ENCODE peak calls at places on chromosomes 5 and 9, in six cellular contexts. Y is T follicular helper cell, Q is SHP77 treated with DMSO at 0.1 percent for 48 hours, P is stomach, S is left lung, F is dorsolateral prefrontal cortex. N is an unnamed sample.
A peak's percentile ranks its signal among the peaks of the same experiment; 100 is the strongest.

GRCh38 chr9:111957856-111958631 is 61.4 kb downstream of the UGCG start:
- DNase-seq in F (no peak), Q (no peak), S (no peak), Y (no peak), P (no peak), N (no peak)

GRCh38 chr5:158223054-158223453 is 364.1 kb upstream of the CLINT1 start:
- DNase-seq in Q (no peak), Y (no peak), P (no peak), S (no peak), F (no peak), N (no peak)

GRCh38 chr5:72954389-72954788 is 1.5 kb upstream of the FCHO2 start:
- DNase-seq in Q (no peak), Y (no peak), S (no peak), F (no peak), P (no peak), N (no peak)

GRCh38 chr9:68844196-68844595 is 139.2 kb downstream of the PIP5K1B start:
- DNase-seq in Y (no peak), S (no peak), Q (no peak), F (no peak), P (no peak), N (no peak)

GRCh38 chr5:34919077-34919476 is 3.6 kb downstream of the BRIX1 start:
- DNase-seq in F (no peak), P (no peak), Q (no peak), Y (no peak), S (no peak), N (no peak)

GRCh38 chr9:83959061-83959460 is 21.0 kb downstream of the HNRNPK start:
- DNase-seq in S (no peak), Y (no peak), P (no peak), Q (no peak), F (no peak), N (no peak)

GRCh38 chr9:134321957-134322741 is 4.1 kb upstream of the RXRA start:
- DNase-seq in F (no peak), P (peak; percentile 62), Q (no peak), Y (no peak), S (peak; percentile 61), N (peak; percentile 34)

GRCh38 chr9:117521293-117521692 is 106.4 kb upstream of the ASTN2 start:
- DNase-seq in Y (no peak), S (no peak), Q (no peak), P (no peak), F (no peak), N (no peak)

GRCh38 chr5:77972545-77973252 is 196.6 kb upstream of the TBCA start:
- DNase-seq in S (peak; percentile 81), Y (no peak), P (no peak), Q (no peak), F (no peak), N (no peak)

GRCh38 chr5:158599132-158599531 is 500.6 kb downstream of the EBF1 start:
- DNase-seq in S (no peak), Y (no peak), P (no peak), Q (no peak), F (no peak), N (no peak)

GRCh38 chr5:154487541-154487940 is 9.5 kb upstream of the HAND1 start:
- DNase-seq in Q (no peak), F (no peak), P (no peak), S (no peak), Y (no peak), N (no peak)

GRCh38 chr5:127757576-127757975 is 54.4 kb downstream of the CCDC192 start:
- DNase-seq in F (no peak), Q (no peak), S (no peak), P (peak; percentile 35), Y (no peak), N (no peak)

GRCh38 chr5:171420429-171421231 is 1.2 kb downstream of the FGF18 start:
- DNase-seq in Q (no peak), S (no peak), Y (no peak), P (peak; percentile 73), F (peak; percentile 87), N (peak; percentile 85)

GRCh38 chr5:43314724-43315123 is 1.5 kb upstream of the HMGCS1 start:
- DNase-seq in Y (no peak), Q (no peak), F (no peak), S (no peak), P (no peak), N (no peak)

GRCh38 chr9:73151653-73152382 is at the start of gene ANXA1:
- DNase-seq in F (no peak), P (no peak), Y (peak; percentile 7), Q (no peak), S (no peak), N (no peak)

GRCh38 chr9:137534256-137535119 is 15.7 kb downstream of the PNPLA7 start:
- DNase-seq in S (no peak), Y (no peak), P (peak; percentile 59), F (no peak), Q (peak; percentile 78), N (peak; percentile 62)

GRCh38 chr9:85731128-85731630 is 10.6 kb downstream of the AGTPBP1 start:
- DNase-seq in F (no peak), P (no peak), Y (no peak), S (no peak), Q (no peak), N (no peak)

GRCh38 chr5:15003511-15003920 is 131.9 kb upstream of the ANKH start:
- DNase-seq in P (peak; percentile 56), S (no peak), F (peak; percentile 58), Q (peak; percentile 98), Y (peak; percentile 39), N (no peak)

GRCh38 chr5:33850100-33850594 is 41.6 kb downstream of the ADAMTS12 start:
- DNase-seq in S (no peak), Y (no peak), P (no peak), F (no peak), Q (no peak), N (no peak)

GRCh38 chr9:124659099-124659659 is 111.9 kb downstream of the NR6A1 start:
- DNase-seq in S (peak; percentile 86), F (peak; percentile 76), Y (no peak), P (peak; percentile 53), Q (peak; percentile 60), N (peak; percentile 83)

GRCh38 chr5:15752886-15753285 is 252.9 kb downstream of the FBXL7 start:
- DNase-seq in Q (no peak), Y (no peak), P (no peak), F (no peak), S (no peak), N (no peak)

GRCh38 chr5:176817369-176817841 is 7.0 kb downstream of the UNC5A start:
- DNase-seq in Q (no peak), F (no peak), S (no peak), Y (no peak), P (no peak), N (no peak)

GRCh38 chr5:88298425-88298824 is 29.8 kb upstream of the TMEM161B start:
- DNase-seq in S (no peak), F (no peak), Q (no peak), Y (no peak), P (no peak), N (no peak)

GRCh38 chr9:92138157-92138959 is 23.1 kb upstream of the SPTLC1 start:
- DNase-seq in Y (peak; percentile 65), P (peak; percentile 75), S (peak; percentile 95), Q (no peak), F (peak; percentile 63), N (peak; percentile 83)

GRCh38 chr9:95425910-95426551 is 90.7 kb downstream of the PTCH1 start:
- DNase-seq in P (no peak), F (no peak), Q (no peak), S (no peak), Y (no peak), N (no peak)

GRCh38 chr5:147204576-147204975 is 30.2 kb upstream of the STK32A start:
- DNase-seq in P (no peak), S (no peak), Y (no peak), Q (no peak), F (no peak), N (no peak)

GRCh38 chr9:124054671-124055212 is 43.2 kb downstream of the LHX2 start:
- DNase-seq in F (no peak), S (no peak), P (no peak), Q (no peak), Y (no peak), N (no peak)

GRCh38 chr5:14039576-14039975 is 95.1 kb upstream of the DNAH5 start:
- DNase-seq in S (no peak), Q (no peak), Y (no peak), F (no peak), P (no peak), N (no peak)

GRCh38 chr5:180424094-180424493 is 70.1 kb upstream of the CNOT6 start:
- DNase-seq in S (no peak), F (no peak), P (no peak), Y (no peak), Q (no peak), N (no peak)

GRCh38 chr9:6877671-6878161 is 119.9 kb downstream of the KDM4C start:
- DNase-seq in F (no peak), Y (no peak), S (no peak), P (no peak), Q (no peak), N (no peak)

GRCh38 chr5:127925916-127926315 is 157.7 kb upstream of the SLC12A2 start:
- DNase-seq in P (peak; percentile 56), Q (no peak), S (no peak), F (no peak), Y (no peak), N (no peak)

GRCh38 chr9:91067306-91067860 is 265.8 kb downstream of the SYK start:
- DNase-seq in P (no peak), F (no peak), Y (no peak), Q (no peak), S (no peak), N (no peak)